ENCODE peak calls at places on chromosomes 6 and 20, in nine cellular contexts. Q is omental fat pad, M is naive B cell, E is GM12891, B is NCI-H460, U is mucosa of descending colon, J is dermis microvascular lymphatic vessel endothelial cell, K is GOT3, P is NT2/D1. H is an unnamed sample.

GRCh38 chr6:169240125-169240524 is 13.5 kb downstream of the THBS2 start:
- DNase-seq in M (no peak), B (no peak), U (no peak), K (no peak), P (no peak), E (no peak), Q (peak; percentile 11), J (no peak), H (no peak)

GRCh38 chr20:52105573-52106422 is 85.8 kb downstream of the ZFP64 start:
- DNase-seq in E (no peak), J (peak; percentile 50), B (no peak), Q (no peak), P (peak; percentile 84), M (no peak), U (peak; percentile 29), K (no peak), H (no peak)

GRCh38 chr20:5945963-5946362 is 4.4 kb downstream of the TRMT6 start:
- DNase-seq in B (no peak), M (no peak), K (no peak), P (no peak), J (peak; percentile 6), E (no peak), Q (no peak), U (no peak), H (peak; percentile 56)

GRCh38 chr6:169618526-169619490 is 83.0 kb downstream of the WDR27 start:
- DNase-seq in M (no peak), Q (no peak), B (no peak), U (no peak), E (no peak), P (peak; percentile 50), K (no peak), J (no peak), H (peak; percentile 82)

GRCh38 chr20:47412073-47412472 is 55.6 kb upstream of the ZMYND8 start:
- DNase-seq in J (no peak), Q (no peak), B (no peak), K (no peak), U (no peak), P (no peak), M (peak; percentile 78), E (no peak), H (no peak)

GRCh38 chr6:157449610-157450009 is 68.6 kb downstream of the ZDHHC14 start:
- DNase-seq in K (no peak), E (no peak), P (no peak), U (no peak), J (peak; percentile 83), M (no peak), Q (no peak), B (no peak), H (peak; percentile 11)

GRCh38 chr6:139765825-139766285 is 391.4 kb upstream of the CITED2 start:
- DNase-seq in J (peak; percentile 88), M (no peak), U (no peak), P (no peak), B (no peak), E (no peak), Q (no peak), K (no peak), H (no peak)

GRCh38 chr6:30101423-30101938 is 11.4 kb downstream of the TRIM31 start:
- DNase-seq in M (no peak), K (no peak), E (no peak), P (no peak), B (no peak), J (no peak), Q (no peak), U (peak; percentile 49), H (no peak)

GRCh38 chr6:137870744-137871247 is 3.7 kb downstream of the TNFAIP3 start:
- DNase-seq in Q (no peak), J (peak; percentile 36), M (peak; percentile 26), P (no peak), E (no peak), K (no peak), U (no peak), B (peak; percentile 51), H (no peak)

GRCh38 chr20:2301164-2301622 is 5.4 kb downstream of the TGM3 start:
- DNase-seq in U (no peak), K (no peak), M (peak; percentile 83), E (peak; percentile 52), Q (no peak), P (no peak), J (peak; percentile 31), B (peak; percentile 56), H (no peak)

GRCh38 chr6:151391021-151391470 is 313 bp downstream of the ZBTB2 start:
- DNase-seq in M (peak; percentile 78), K (peak; percentile 50), U (peak; percentile 89), E (peak; percentile 48), B (peak; percentile 47), P (no peak), J (peak; percentile 78), Q (peak; percentile 35), H (peak; percentile 32)

GRCh38 chr6:89944826-89945407 is 50.6 kb downstream of the GJA10 start:
- DNase-seq in B (no peak), M (no peak), P (no peak), E (no peak), Q (no peak), K (no peak), J (no peak), U (no peak), H (no peak)

GRCh38 chr6:6918216-6918983 is 189.4 kb upstream of the RREB1 start:
- DNase-seq in U (no peak), K (no peak), Q (no peak), E (peak; percentile 49), B (peak; percentile 30), P (no peak), M (no peak), J (no peak), H (no peak)

GRCh38 chr6:42453649-42454427 is 2.1 kb upstream of the TRERF1 start:
- DNase-seq in J (peak; percentile 6), E (no peak), P (no peak), Q (no peak), U (peak; percentile 74), M (no peak), B (no peak), K (no peak), H (no peak)

GRCh38 chr20:15297059-15297875 is 959.9 kb upstream of the FLRT3 start:
- DNase-seq in U (no peak), E (no peak), Q (no peak), J (no peak), K (no peak), B (no peak), M (no peak), P (no peak), H (no peak)

GRCh38 chr6:159960485-159960884 is 8.4 kb upstream of the IGF2R start:
- DNase-seq in Q (no peak), B (no peak), E (no peak), M (no peak), J (no peak), U (no peak), P (no peak), K (no peak), H (no peak)

GRCh38 chr20:44039147-44039546 is 124.5 kb downstream of the TOX2 start:
- DNase-seq in M (no peak), B (no peak), J (no peak), E (no peak), U (no peak), K (no peak), Q (no peak), P (no peak), H (no peak)

GRCh38 chr6:33069021-33069738 is 4.3 kb downstream of the HLA-DPA1 start:
- DNase-seq in J (no peak), P (no peak), E (no peak), K (no peak), Q (no peak), U (no peak), B (no peak), M (no peak), H (no peak)

GRCh38 chr20:23926941-23927872 is 47.7 kb upstream of the CST5 start:
- DNase-seq in K (no peak), M (no peak), U (no peak), Q (no peak), P (no peak), B (no peak), E (no peak), J (no peak), H (no peak)

GRCh38 chr20:57769756-57770155 is 59.9 kb upstream of the PMEPA1 start:
- DNase-seq in Q (no peak), J (peak; percentile 60), K (no peak), U (no peak), E (no peak), B (no peak), P (no peak), M (no peak), H (no peak)

GRCh38 chr20:57936636-57937310 is 227.0 kb upstream of the PMEPA1 start:
- DNase-seq in U (no peak), Q (no peak), E (no peak), M (no peak), P (no peak), K (no peak), B (no peak), J (no peak), H (no peak)

GRCh38 chr6:116127771-116128493 is 2.0 kb upstream of the COL10A1 start:
- DNase-seq in B (no peak), J (no peak), E (no peak), K (no peak), U (no peak), P (no peak), M (no peak), Q (no peak), H (no peak)

GRCh38 chr6:87277123-87277522 is 45.3 kb upstream of the SMIM8 start:
- DNase-seq in M (no peak), B (peak; percentile 29), J (peak; percentile 44), K (no peak), P (no peak), Q (no peak), E (no peak), U (no peak), H (no peak)

GRCh38 chr6:40325791-40326190 is 261.4 kb downstream of the LRFN2 start:
- DNase-seq in Q (no peak), P (no peak), K (no peak), M (no peak), U (no peak), J (no peak), E (no peak), B (no peak), H (no peak)

GRCh38 chr6:111971866-111972532 is 81.9 kb upstream of the CCN6 start:
- DNase-seq in K (no peak), Q (no peak), U (no peak), J (no peak), M (no peak), P (no peak), E (no peak), B (no peak), H (no peak)

GRCh38 chr6:33317668-33318425 is at the start of gene ZBTB22:
- DNase-seq in M (peak; percentile 95), B (peak; percentile 97), E (peak; percentile 73), P (peak; percentile 95), U (peak; percentile 97), Q (peak; percentile 99), K (peak; percentile 94), J (peak; percentile 100), H (peak; percentile 98)

GRCh38 chr20:49664914-49665313 is 48.8 kb downstream of the B4GALT5 start:
- DNase-seq in P (no peak), B (no peak), Q (no peak), E (no peak), M (no peak), K (no peak), U (no peak), J (no peak), H (no peak)

GRCh38 chr20:47748851-47749250 is 36.4 kb downstream of the SULF2 start:
- DNase-seq in U (no peak), B (no peak), P (no peak), J (no peak), K (no peak), Q (no peak), M (no peak), E (no peak), H (no peak)

GRCh38 chr6:6461138-6461537 is 127.4 kb upstream of the LY86 start:
- DNase-seq in B (no peak), K (no peak), M (no peak), U (no peak), Q (no peak), E (no peak), J (no peak), P (no peak), H (no peak)

GRCh38 chr6:33599413-33599911 is 19.4 kb upstream of the BAK1 start:
- DNase-seq in M (no peak), P (no peak), Q (no peak), J (no peak), K (no peak), B (no peak), E (no peak), U (peak; percentile 44), H (no peak)

GRCh38 chr6:54267798-54268197 is 40.4 kb upstream of the TINAG start:
- DNase-seq in E (no peak), Q (no peak), J (peak; percentile 75), K (no peak), B (peak; percentile 56), U (no peak), M (no peak), P (peak; percentile 33), H (no peak)

H was measured in AG04450.